ENCODE peak calls at places on chromosome 1, in seven cellular contexts. B is tibial artery; D is left ventricle myocardium inferior; X is neural progenitor cell; S is left lung; T is CD8-positive, alpha-beta memory T cell; Y is right lobe of liver. V is an unnamed sample. For H3K4me1, the result is how much of the 10 kb centered on the place peaks cover.

GRCh38 chr1:203706444-203706843 is 58.5 kb upstream of the LAX1 start:
- DNase-seq in B (no peak), D (no peak), X (no peak), S (no peak), T (no peak), Y (no peak), V (no peak)

GRCh38 chr1:71698186-71698585 is 584.2 kb downstream of the NEGR1 start:
- DNase-seq in B (no peak), D (no peak), X (no peak), S (no peak), T (no peak), Y (no peak), V (no peak)

GRCh38 chr1:174023438-174023837 is 1.3 kb upstream of the RC3H1 start:
- DNase-seq in B (no peak), D (no peak), X (peak), S (no peak), T (no peak), Y (no peak), V (no peak)

GRCh38 chr1:55217226-55217996 is 2.2 kb upstream of the USP24 start:
- DNase-seq in B (no peak), D (no peak), X (no peak), S (no peak), T (no peak), Y (no peak), V (no peak)

GRCh38 chr1:65265296-65266271 is 43.8 kb upstream of the DNAJC6 start:
- DNase-seq in B (peak), D (peak), X (peak), S (no peak), T (peak), Y (peak), V (peak)

GRCh38 chr1:204868340-204868700 is 2.3 kb upstream of the NFASC start:
- DNase-seq in B (no peak), D (peak), X (no peak), S (no peak), T (no peak), Y (no peak), V (peak)

GRCh38 chr1:12595839-12596821 is 21.9 kb downstream of the DHRS3 start:
- DNase-seq in B (peak), D (peak), X (peak), S (peak), T (no peak), Y (peak), V (peak)

GRCh38 chr1:66176828-66177227 is 357.1 kb upstream of the SGIP1 start:
- DNase-seq in B (no peak), D (no peak), X (no peak), S (no peak), T (no peak), Y (no peak), V (no peak)

GRCh38 chr1:65255088-65256050 is 54.0 kb upstream of the DNAJC6 start:
- DNase-seq in B (no peak), D (no peak), X (peak), S (no peak), T (no peak), Y (no peak), V (no peak)

DNA sequence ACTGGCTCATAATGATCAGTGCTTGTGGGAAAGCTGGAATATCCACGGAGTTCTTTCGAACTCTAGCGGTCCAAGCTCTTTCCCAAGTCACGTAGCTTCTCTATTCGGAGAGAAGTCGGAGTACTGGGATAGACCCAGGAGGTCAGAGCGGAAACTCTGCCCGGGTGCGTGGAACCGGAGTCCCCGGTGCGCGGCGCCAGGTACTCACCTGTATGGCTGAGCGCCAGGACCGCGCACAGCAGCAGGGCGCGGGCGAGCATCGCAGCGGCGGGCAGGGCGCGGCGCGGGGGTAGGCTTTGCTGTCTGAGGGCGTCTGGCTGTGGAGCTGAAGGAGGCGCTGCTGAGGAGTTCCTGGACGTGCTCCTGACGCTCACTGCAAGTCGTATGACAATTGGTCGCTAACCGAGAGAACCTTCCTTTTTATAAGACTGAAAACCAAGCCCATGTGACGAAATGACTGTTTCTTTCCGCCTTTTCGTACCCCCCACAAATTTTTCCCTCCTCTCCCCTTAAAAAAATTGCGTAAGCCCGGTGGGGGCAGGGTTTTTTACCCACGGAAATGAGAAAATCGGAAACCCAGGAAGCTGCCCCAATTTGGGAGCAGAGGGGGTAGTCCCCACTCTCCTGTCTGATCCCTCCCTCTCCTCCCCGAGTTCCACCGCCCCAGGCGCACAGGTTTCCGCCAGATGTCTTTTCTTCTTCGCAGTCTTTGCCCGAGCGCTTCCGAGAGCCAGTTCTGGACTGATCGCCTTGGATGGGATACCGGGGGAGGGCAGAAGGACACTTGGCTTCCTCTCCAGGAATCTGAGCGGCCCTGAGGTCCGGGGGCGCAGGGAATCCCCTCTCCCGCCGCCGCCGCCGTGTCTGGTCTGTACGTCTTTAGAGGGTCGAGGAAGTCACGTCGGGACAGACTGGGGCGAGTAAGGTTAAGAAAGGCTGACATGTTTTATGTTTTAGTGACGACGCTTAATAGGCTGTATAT is at the start of gene PTGS2:
- DNase-seq in B (peak), D (peak), X (peak), S (peak), T (no peak), Y (peak), V (peak)
- H3K27ac ChIP-seq in B (peak), D (peak), X (no peak), S (peak), T (no peak), Y (peak), V (peak)

DNA sequence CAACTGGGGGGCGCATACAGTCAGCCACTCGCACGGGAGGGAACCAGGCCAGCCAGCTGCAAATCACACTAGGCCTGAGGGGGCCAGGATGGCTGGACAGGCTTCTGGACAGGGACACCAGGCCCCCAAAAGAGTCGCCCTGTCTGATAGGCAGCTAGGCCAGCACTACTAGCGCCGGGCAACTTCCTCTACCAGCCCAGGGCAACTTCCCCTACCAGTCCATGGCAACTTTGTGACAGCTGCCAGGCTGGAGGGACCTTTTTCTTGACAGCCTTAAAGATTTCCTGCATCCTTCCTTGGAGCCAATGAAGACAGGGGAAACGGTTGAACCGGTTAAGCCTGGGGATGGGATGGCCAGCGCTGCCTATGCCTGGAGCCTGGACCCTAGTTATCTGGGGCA is 5.1 kb downstream of the IFFO2 start:
- DNase-seq in B (no peak), D (no peak), X (no peak), S (no peak), T (peak), Y (no peak), V (peak)
- H3K4me1 ChIP-seq in B (under half), D (half or more), X (under half), S (under half), T (half or more), Y (under half), V (half or more)

GRCh38 chr1:15500184-15500958 is 23.6 kb downstream of the CASP9 start:
- DNase-seq in B (no peak), D (no peak), X (no peak), S (no peak), T (no peak), Y (no peak), V (no peak)
- H3K27ac ChIP-seq in B (no peak), D (no peak), X (no peak), S (no peak), T (no peak), Y (no peak), V (no peak)

DNA sequence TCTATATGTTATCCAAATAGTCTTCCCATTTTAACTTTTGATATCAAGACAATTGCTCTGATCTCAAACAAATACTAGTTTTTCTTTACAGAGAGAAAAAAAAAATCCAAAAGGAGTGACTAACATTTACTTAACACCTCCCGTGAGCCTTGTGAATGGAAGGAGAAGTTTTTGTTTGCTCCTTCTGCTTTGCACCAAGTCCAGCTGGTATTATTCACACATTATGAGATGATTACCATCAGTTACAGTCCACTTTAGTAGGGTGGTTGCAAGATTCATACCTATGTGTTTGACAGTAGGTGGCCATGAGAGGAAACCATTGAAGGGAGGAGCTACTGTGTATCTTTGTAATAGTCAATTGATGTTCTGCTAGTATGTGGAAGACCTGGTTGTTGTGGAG is 443.4 kb upstream of the ZP4 start:
- DNase-seq in B (no peak), D (no peak), X (no peak), S (no peak), T (no peak), Y (no peak), V (no peak)
- H3K4me1 ChIP-seq in B (under half), D (under half), X (under half), S (under half), T (under half), Y (under half), V (under half)

GRCh38 chr1:112762541-112763141 is 47.5 kb upstream of the PPM1J start:
- DNase-seq in B (no peak), D (no peak), X (peak), S (peak), T (no peak), Y (no peak), V (no peak)

GRCh38 chr1:112759228-112759627 is 44.1 kb upstream of the PPM1J start:
- DNase-seq in B (no peak), D (no peak), X (no peak), S (no peak), T (no peak), Y (no peak), V (no peak)

GRCh38 chr1:112767646-112768045 is 52.5 kb upstream of the PPM1J start:
- DNase-seq in B (no peak), D (no peak), X (no peak), S (no peak), T (no peak), Y (no peak), V (no peak)

DNA sequence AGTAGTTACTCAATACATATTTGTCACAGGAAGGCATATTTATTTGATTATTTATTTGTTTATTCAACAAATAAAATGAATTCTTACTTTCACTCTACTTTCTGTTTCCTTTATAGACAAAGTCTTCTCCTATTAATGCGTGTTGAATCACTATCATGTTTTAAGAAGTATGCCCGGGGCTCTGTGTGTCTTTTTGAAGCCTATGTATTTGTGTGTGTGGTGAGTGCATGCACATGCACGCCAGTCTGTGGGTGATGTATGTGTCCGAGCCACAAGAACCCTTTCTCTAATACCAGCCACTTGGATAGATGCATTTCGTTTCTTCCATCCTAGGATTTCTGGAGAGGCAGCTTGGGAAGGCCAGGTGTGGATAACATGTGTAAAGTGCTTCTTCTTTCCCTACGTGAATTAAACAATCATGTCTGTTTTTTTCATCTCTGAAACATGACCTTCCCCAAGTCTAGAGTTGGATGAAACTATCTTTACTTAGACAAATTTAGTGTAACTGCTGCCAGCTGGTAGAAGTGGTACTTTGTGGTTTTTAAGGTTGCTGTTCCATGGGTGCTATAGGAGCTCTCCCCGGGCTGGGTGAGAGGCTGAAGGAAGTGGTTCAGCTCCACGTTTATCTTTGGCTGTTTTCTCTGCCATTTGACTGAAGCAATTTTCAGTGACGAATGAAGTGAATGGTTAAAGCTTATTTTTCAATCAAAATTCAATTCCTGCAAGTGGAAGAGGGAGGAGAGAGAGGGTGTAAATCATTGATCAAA is 46.8 kb upstream of the PPM1J start:
- DNase-seq in B (no peak), D (no peak), X (no peak), S (no peak), T (no peak), Y (no peak), V (no peak)
- H3K27ac ChIP-seq in B (no peak), D (no peak), X (no peak), S (no peak), T (no peak), Y (no peak), V (no peak)

DNA sequence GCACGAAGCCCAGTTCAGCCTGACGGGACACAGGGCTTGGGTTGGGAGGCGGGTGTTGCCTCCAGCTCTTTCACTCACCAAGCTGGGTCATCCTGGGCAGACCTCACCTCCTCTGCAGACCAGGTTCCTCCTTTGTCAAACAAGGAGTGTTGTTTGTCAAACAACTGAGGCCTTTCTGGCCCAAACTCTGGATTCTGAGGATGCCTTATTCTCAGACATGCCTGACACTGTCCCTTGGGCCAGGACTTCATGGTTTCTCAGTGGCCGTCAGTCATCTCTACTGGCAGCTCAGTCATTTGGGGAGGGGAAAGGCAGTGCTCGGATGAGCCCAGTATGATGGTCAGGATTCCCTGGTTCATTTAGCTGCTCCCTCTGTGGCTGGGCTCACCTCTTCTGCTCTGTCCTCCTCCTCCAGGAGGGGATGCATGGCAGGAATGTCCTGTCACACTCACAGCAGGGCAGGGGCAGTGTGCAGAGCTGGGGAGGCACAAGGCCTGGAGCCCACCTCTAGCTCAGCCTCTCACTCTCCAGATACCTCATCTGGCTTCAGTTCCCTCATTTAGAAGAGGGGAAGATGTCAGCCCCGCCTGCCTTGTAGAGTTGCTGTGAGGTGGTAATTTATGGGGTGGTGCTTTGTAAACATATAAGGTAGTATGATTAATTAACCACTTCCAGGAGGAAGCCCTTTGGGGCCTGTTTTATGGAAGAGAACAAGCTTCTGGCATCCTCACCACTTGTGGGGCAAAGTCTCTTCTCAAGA is 20.7 kb downstream of the SLC2A1 start:
- DNase-seq in B (peak), D (no peak), X (no peak), S (peak), T (no peak), Y (no peak), V (no peak)
- H3K4me1 ChIP-seq in B (under half), D (half or more), X (under half), S (half or more), T (half or more), Y (under half), V (half or more)

GRCh38 chr1:202562443-202563060 is 147.7 kb downstream of the SYT2 start:
- DNase-seq in B (no peak), D (no peak), X (no peak), S (no peak), T (no peak), Y (no peak), V (no peak)
- H3K27ac ChIP-seq in B (peak), D (peak), X (no peak), S (no peak), T (no peak), Y (no peak), V (peak)

DNA sequence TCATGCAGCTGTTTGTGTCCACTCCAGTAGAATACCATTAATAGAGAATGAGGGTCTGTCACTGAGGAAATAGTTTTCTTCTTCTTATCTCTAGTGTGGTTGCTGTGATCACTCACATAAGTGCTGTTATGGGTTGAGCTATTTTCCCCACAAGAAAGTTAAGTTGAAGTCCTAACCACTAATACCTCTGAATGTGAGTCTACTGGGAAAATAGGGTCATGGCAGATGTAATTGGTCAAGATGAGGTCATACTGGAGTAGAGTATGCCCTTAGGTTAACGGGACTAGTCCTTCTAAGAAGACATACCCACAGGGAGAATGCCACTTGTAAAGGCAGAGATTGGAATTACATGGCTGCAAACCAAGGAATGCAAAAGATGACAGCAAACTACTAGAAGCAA is 70.5 kb upstream of the COL24A1 start:
- DNase-seq in B (no peak), D (no peak), X (no peak), S (no peak), T (no peak), Y (no peak), V (no peak)
- H3K4me1 ChIP-seq in B (under half), D (under half), X (under half), S (under half), T (under half), Y (under half), V (under half)

GRCh38 chr1:234208351-234208750 is 164.9 kb upstream of the COA6 start:
- DNase-seq in B (no peak), D (no peak), X (no peak), S (no peak), T (no peak), Y (no peak), V (no peak)

GRCh38 chr1:234206651-234207284 is 166.5 kb upstream of the COA6 start:
- DNase-seq in B (no peak), D (peak), X (no peak), S (no peak), T (no peak), Y (no peak), V (no peak)

GRCh38 chr1:234201600-234201999 is 171.7 kb upstream of the COA6 start:
- DNase-seq in B (no peak), D (no peak), X (no peak), S (no peak), T (no peak), Y (no peak), V (no peak)

GRCh38 chr1:234208791-234209190 is 164.5 kb upstream of the COA6 start:
- DNase-seq in B (no peak), D (no peak), X (no peak), S (no peak), T (no peak), Y (no peak), V (no peak)

GRCh38 chr1:234205966-234206365 is 167.3 kb upstream of the COA6 start:
- DNase-seq in B (no peak), D (no peak), X (no peak), S (no peak), T (no peak), Y (no peak), V (no peak)
- H3K27ac ChIP-seq in B (no peak), D (no peak), X (no peak), S (no peak), T (no peak), Y (no peak), V (no peak)

V was measured in heart left ventricle.